ENCODE peak calls at places on chromosomes 16 and 17, in six cellular contexts. Z is hepatic stellate cell, B is retinal pigment epithelial cell, V is anterior cingulate cortex, E is substantia nigra, S is RPMI7951. W is an unnamed sample.
A peak's percentile ranks its signal among the peaks of the same experiment; 100 is the strongest.

GRCh38 chr17:4154201-4154600 is 11.2 kb downstream of the CYB5D2 start:
- DNase-seq in Z (no peak), B (no peak), V (no peak), E (no peak), S (peak; percentile 36), W (no peak)

GRCh38 chr17:80891096-80892018 is 100.3 kb upstream of the CHMP6 start:
- DNase-seq in Z (peak; percentile 97), B (peak; percentile 50), V (no peak), E (no peak), S (peak; percentile 98), W (no peak)

GRCh38 chr16:49312389-49312990 is 30.9 kb upstream of the CBLN1 start:
- DNase-seq in Z (no peak), B (no peak), V (no peak), E (no peak), S (no peak), W (no peak)

GRCh38 chr16:19330801-19331484 is 45.4 kb downstream of the CLEC19A start:
- DNase-seq in Z (no peak), B (peak; percentile 87), V (peak; percentile 54), E (no peak), S (peak; percentile 87), W (no peak)

GRCh38 chr17:21362331-21362931 is 13.7 kb upstream of the KCNJ12 start:
- DNase-seq in Z (no peak), B (no peak), V (no peak), E (no peak), S (no peak), W (no peak)

GRCh38 chr17:41417576-41418015 is 6.8 kb downstream of the KRT37 start:
- DNase-seq in Z (no peak), B (no peak), V (no peak), E (no peak), S (no peak), W (no peak)

GRCh38 chr16:31271621-31272190 is 11.9 kb downstream of the ITGAM start:
- DNase-seq in Z (no peak), B (no peak), V (no peak), E (no peak), S (no peak), W (no peak)

GRCh38 chr17:44044092-44044491 is 22.4 kb downstream of the LSM12 start:
- DNase-seq in Z (no peak), B (no peak), V (no peak), E (no peak), S (no peak), W (no peak)

GRCh38 chr17:57537524-57538410 is 207.3 kb downstream of the CCDC182 start:
- DNase-seq in Z (no peak), B (no peak), V (no peak), E (no peak), S (peak; percentile 25), W (no peak)

GRCh38 chr17:44222112-44222869 is 2.8 kb upstream of the UBTF start:
- DNase-seq in Z (peak; percentile 83), B (no peak), V (peak; percentile 85), E (peak; percentile 81), S (peak; percentile 78), W (no peak)

GRCh38 chr17:81991684-81992513 is 14.5 kb downstream of the ASPSCR1 start:
- DNase-seq in Z (no peak), B (peak; percentile 87), V (peak; percentile 64), E (peak; percentile 67), S (no peak), W (no peak)

W was measured in epithelial cell of proximal tubule.